ENCODE peak calls at places on chromosomes 7 and 10, in seven cellular contexts. L, O, M, I, X, E and Q are unnamed samples.

GRCh38 chr10:33117816-33118215 is 159.8 kb upstream of the ITGB1 start:
- DNase-seq in I (no peak), L (no peak), X (no peak), O (no peak), M (no peak), E (no peak), Q (no peak)

GRCh38 chr7:33444501-33444900 is 315.1 kb downstream of the BBS9 start:
- DNase-seq in I (no peak), X (no peak), L (peak), O (no peak), E (no peak), M (peak), Q (no peak)

GRCh38 chr7:3346082-3346481 is 45.0 kb downstream of the SDK1 start:
- DNase-seq in L (no peak), X (no peak), E (no peak), I (no peak), M (no peak), O (no peak), Q (no peak)

GRCh38 chr7:95066736-95067530 is 159.5 kb downstream of the PPP1R9A start:
- DNase-seq in E (no peak), L (no peak), I (no peak), X (no peak), O (no peak), M (peak), Q (no peak)

GRCh38 chr7:271266-272107 is 18.5 kb upstream of the FOXL3 start:
- DNase-seq in O (no peak), X (no peak), L (no peak), I (no peak), E (no peak), M (no peak), Q (no peak)

GRCh38 chr10:23088609-23089008 is 6.8 kb upstream of the MSRB2 start:
- DNase-seq in O (no peak), E (no peak), L (no peak), X (no peak), M (no peak), I (no peak), Q (no peak)

GRCh38 chr7:104156842-104157277 is 51.0 kb downstream of the ORC5 start:
- DNase-seq in E (no peak), L (no peak), M (peak), X (peak), I (peak), O (no peak), Q (no peak)

GRCh38 chr7:76040126-76040525 is 7.7 kb downstream of the STYXL1 start:
- DNase-seq in I (no peak), M (no peak), O (no peak), X (no peak), L (no peak), E (no peak), Q (no peak)

GRCh38 chr10:91604462-91604935 is 28.4 kb downstream of the PPP1R3C start:
- DNase-seq in L (no peak), E (no peak), O (no peak), X (no peak), I (no peak), M (no peak), Q (no peak)

GRCh38 chr7:35707422-35707821 is 12.5 kb upstream of the HERPUD2 start:
- DNase-seq in O (no peak), I (no peak), X (peak), L (no peak), M (peak), E (no peak), Q (no peak)

GRCh38 chr10:96512997-96513685 is 585 bp downstream of the TLL2 start:
- DNase-seq in O (no peak), I (no peak), M (peak), L (no peak), E (no peak), X (no peak), Q (no peak)

GRCh38 chr10:6074489-6075301 is 12.5 kb upstream of the IL2RA start:
- DNase-seq in O (no peak), L (no peak), I (no peak), X (no peak), M (peak), E (no peak), Q (no peak)

GRCh38 chr7:115477193-115477651 is 553.3 kb downstream of the TFEC start:
- DNase-seq in X (peak), L (no peak), M (peak), E (peak), I (no peak), O (no peak), Q (no peak)

GRCh38 chr7:131145026-131145425 is 182.7 kb upstream of the MKLN1 start:
- DNase-seq in L (no peak), M (peak), I (no peak), E (no peak), X (no peak), O (no peak), Q (no peak)

GRCh38 chr10:113993489-113993932 is 50.2 kb upstream of the ADRB1 start:
- DNase-seq in X (peak), L (peak), E (no peak), M (peak), I (no peak), O (no peak), Q (no peak)

GRCh38 chr7:132564090-132564489 is 12.2 kb downstream of the PLXNA4 start:
- DNase-seq in E (no peak), X (no peak), I (no peak), O (no peak), L (no peak), M (no peak), Q (no peak)